ENCODE peak calls at places on chromosomes 6 and 20, in nine cellular contexts. B is cardiac muscle cell, U is D721Med, T is RWPE1, V is endothelial cell, P is fibroblast of lung, M is HFF-Myc, A is sigmoid colon, N is bronchial epithelial cell. Q is an unnamed sample.

GRCh38 chr20:9949563-9949962 is 85.2 kb upstream of the ANKEF1 start:
- DNase-seq in B (peak), U (no peak), T (no peak), V (no peak), P (peak), M (no peak), A (no peak), N (no peak), Q (no peak)

GRCh38 chr6:56024931-56025330 is 149.5 kb upstream of the BMP5 start:
- DNase-seq in B (no peak), U (no peak), T (no peak), V (no peak), P (no peak), M (no peak), A (no peak), N (peak), Q (no peak)

GRCh38 chr20:11159728-11160127 is 485.9 kb upstream of the JAG1 start:
- DNase-seq in B (peak), U (no peak), T (no peak), V (no peak), P (peak), M (no peak), A (peak), N (no peak), Q (peak)

GRCh38 chr6:4658486-4658885 is 117.7 kb upstream of the CDYL start:
- DNase-seq in B (no peak), U (no peak), T (no peak), V (no peak), P (no peak), M (no peak), A (no peak), N (no peak), Q (no peak)

GRCh38 chr6:170038717-170039116 is 252.2 kb downstream of the DLL1 start:
- DNase-seq in B (no peak), U (no peak), T (no peak), V (no peak), P (no peak), M (no peak), A (peak), N (no peak), Q (no peak)

GRCh38 chr6:104940881-104941693 is 15.8 kb upstream of the LIN28B start:
- DNase-seq in B (peak), U (no peak), T (peak), V (peak), P (peak), M (no peak), A (no peak), N (peak), Q (no peak)

GRCh38 chr6:148027201-148027600 is 315.4 kb upstream of the SASH1 start:
- DNase-seq in B (no peak), U (no peak), T (no peak), V (no peak), P (no peak), M (no peak), A (no peak), N (peak), Q (no peak)

GRCh38 chr6:121856296-121856695 is 420.9 kb downstream of the GJA1 start:
- DNase-seq in B (peak), U (no peak), T (no peak), V (no peak), P (peak), M (no peak), A (no peak), N (no peak), Q (peak)

GRCh38 chr6:116016846-116017545 is 43.7 kb downstream of the FRK start:
- DNase-seq in B (peak), U (no peak), T (no peak), V (no peak), P (no peak), M (no peak), A (no peak), N (no peak), Q (no peak)

GRCh38 chr20:13147071-13147961 is 73.8 kb upstream of the ISM1 start:
- DNase-seq in B (no peak), U (no peak), T (no peak), V (no peak), P (no peak), M (no peak), A (no peak), N (no peak), Q (no peak)

GRCh38 chr20:45346291-45346718 is 1.9 kb downstream of the SDC4 start:
- DNase-seq in B (no peak), U (no peak), T (peak), V (no peak), P (no peak), M (no peak), A (no peak), N (no peak), Q (no peak)

GRCh38 chr6:129501401-129502051 is 208.5 kb downstream of the ARHGAP18 start:
- DNase-seq in B (peak), U (no peak), T (peak), V (no peak), P (peak), M (peak), A (peak), N (peak), Q (peak)

DNA sequence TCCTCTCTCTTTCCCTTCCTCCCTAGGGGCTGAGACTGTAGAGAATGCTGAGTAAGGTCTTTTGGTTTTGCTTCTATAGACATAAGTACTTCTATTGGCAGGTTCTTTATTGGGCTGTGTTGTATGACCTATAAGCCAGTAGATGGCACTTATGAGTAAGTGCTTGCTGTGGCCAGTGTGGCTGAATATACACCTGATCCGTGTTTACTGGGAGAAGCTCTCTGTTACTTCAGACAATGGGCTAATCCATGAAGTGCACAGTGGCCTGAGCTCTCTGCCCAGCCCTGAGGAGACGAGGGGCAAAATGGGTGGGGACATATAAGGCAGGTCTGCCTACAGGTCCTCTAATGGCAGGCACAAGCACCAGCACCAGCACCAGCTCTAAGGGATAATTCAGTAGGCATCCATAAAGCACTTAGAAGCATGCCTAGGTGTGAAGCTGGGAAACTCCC is 610.3 kb downstream of the RNF144B start:
- DNase-seq in B (peak), U (no peak), T (peak), V (no peak), P (peak), M (peak), A (no peak), N (peak), Q (no peak)
- TF ChIP-seq CTCF in B (peak), U (peak), T (peak), V (peak), P (peak), M (peak), A (peak), N (peak), Q (peak)

GRCh38 chr20:54197621-54198604 is 10.0 kb upstream of the PFDN4 start:
- DNase-seq in B (peak), U (no peak), T (peak), V (no peak), P (peak), M (peak), A (no peak), N (peak), Q (peak)
- TF ChIP-seq CTCF in B (peak), U (peak), T (peak), V (no peak), P (peak), M (peak), A (no peak), N (peak), Q (peak)

GRCh38 chr6:106688177-106688951 is 59.0 kb downstream of the QRSL1 start:
- DNase-seq in B (no peak), U (no peak), T (no peak), V (no peak), P (no peak), M (no peak), A (no peak), N (no peak), Q (no peak)
- TF ChIP-seq CTCF in B (no peak), U (no peak), T (no peak), V (no peak), P (no peak), M (no peak), A (no peak), N (peak), Q (no peak)

GRCh38 chr6:93048381-93048780 is 371.0 kb downstream of the EPHA7 start:
- DNase-seq in B (no peak), U (no peak), T (no peak), V (no peak), P (no peak), M (no peak), A (no peak), N (no peak), Q (no peak)

DNA sequence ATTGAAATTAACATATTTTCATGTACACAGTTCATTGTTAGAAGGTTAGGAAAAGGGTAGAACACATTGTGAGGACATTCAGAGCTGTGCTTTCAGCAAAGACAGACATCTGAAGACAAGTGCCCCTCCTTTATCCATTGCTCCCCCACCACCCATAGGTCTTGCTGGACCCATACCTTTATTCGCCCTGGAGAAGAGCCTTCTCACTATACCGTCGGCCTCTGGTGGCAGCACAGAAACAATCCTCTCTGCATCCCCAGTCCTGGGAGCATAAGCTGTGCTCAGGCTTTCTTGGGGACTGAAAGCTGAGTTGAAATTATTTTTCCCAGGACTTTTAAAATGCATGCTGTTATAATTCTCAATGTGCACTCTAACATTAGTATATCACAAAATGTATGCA is 372.3 kb downstream of the EPHA7 start:
- DNase-seq in B (no peak), U (no peak), T (no peak), V (no peak), P (no peak), M (no peak), A (no peak), N (no peak), Q (no peak)
- TF ChIP-seq CTCF in B (no peak), U (no peak), T (no peak), V (no peak), P (no peak), M (no peak), A (no peak), N (no peak), Q (no peak)

DNA sequence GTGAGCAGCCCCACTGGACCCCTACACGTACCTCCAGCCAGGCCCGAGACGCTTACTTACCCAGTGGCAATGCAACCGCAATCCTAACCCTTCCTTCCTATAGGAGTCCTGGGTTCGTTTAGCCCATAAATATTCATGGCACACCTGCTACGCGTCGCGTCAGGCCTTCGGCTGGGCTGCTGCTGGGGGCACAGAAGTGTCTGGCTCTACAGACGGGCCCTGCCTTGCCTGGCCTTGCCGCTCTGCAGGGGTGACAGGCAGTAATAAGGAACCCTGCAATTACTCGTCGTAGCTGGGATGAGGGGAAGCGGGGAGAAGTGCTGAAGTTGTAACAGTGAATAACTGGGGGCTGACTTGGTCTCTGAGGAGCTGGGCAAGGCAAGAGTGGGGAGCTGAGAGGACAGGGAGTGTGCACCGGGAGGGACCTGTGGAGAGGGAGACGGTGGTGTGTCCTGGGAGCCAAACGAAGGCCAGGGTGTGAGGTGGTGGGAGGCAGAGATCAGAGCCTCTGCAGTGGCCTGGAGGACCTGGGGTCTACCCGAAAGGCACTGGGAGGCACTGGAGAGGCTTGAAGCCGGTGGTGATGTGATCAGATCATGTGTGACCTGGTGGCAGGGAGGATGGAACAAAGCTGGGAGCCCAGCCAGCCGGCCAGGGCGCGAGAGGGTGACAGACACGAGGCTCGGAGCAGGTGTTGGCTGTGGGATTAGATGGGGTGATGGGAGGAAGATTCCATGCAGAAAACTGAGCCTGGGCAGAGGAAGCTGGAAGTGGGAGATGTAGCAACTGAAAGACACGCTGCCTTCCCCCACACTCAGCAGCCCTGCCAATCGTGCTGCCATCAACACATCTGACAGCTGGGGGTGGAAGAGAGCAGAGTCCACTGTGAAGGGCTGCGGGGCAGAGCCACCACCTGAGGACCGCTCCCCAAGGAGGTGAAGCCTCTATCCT is 36.4 kb downstream of the PSMG4 start:
- DNase-seq in B (no peak), U (no peak), T (no peak), V (no peak), P (no peak), M (no peak), A (peak), N (no peak), Q (no peak)
- TF ChIP-seq CTCF in B (no peak), U (peak), T (no peak), V (no peak), P (no peak), M (no peak), A (no peak), N (no peak), Q (no peak)

GRCh38 chr6:21596379-21597242 is 3.1 kb downstream of the SOX4 start:
- DNase-seq in B (peak), U (no peak), T (peak), V (peak), P (peak), M (no peak), A (peak), N (peak), Q (no peak)

GRCh38 chr6:21598662-21599061 is 5.1 kb downstream of the SOX4 start:
- DNase-seq in B (peak), U (no peak), T (no peak), V (no peak), P (peak), M (no peak), A (no peak), N (no peak), Q (no peak)

GRCh38 chr6:21597706-21598273 is 4.2 kb downstream of the SOX4 start:
- DNase-seq in B (peak), U (no peak), T (peak), V (no peak), P (no peak), M (no peak), A (no peak), N (no peak), Q (no peak)

GRCh38 chr6:21595951-21596378 is 2.4 kb downstream of the SOX4 start:
- DNase-seq in B (no peak), U (no peak), T (peak), V (peak), P (no peak), M (no peak), A (no peak), N (no peak), Q (no peak)

GRCh38 chr6:21597243-21597682 is 3.7 kb downstream of the SOX4 start:
- DNase-seq in B (no peak), U (no peak), T (no peak), V (no peak), P (no peak), M (no peak), A (no peak), N (no peak), Q (no peak)
- TF ChIP-seq CTCF in B (no peak), U (no peak), T (no peak), V (no peak), P (no peak), M (no peak), A (no peak), N (no peak), Q (no peak)

DNA sequence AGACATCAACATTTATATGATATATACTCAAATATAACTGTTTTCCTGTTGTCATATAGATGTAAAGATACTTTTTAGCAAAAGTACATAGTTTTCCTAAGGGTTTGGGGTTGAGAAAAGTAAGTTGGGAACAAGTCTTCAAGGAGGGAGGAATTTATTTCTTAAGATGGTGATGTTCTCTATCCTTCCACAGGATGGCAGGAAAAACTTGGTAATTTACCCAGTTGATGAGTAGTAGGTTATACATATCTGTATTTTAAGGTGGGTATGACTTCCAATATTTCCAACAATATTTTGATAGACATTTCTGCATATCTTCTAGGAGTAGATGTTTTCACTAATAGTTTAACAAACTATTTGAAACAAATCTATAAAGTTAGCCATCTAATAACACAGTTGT is 254.4 kb downstream of the RIMS1 start:
- DNase-seq in B (peak), U (no peak), T (peak), V (no peak), P (no peak), M (no peak), A (no peak), N (peak), Q (no peak)
- TF ChIP-seq CTCF in B (no peak), U (peak), T (no peak), V (no peak), P (no peak), M (no peak), A (no peak), N (no peak), Q (no peak)

GRCh38 chr6:119974430-119975159 is 625.0 kb upstream of the MAN1A1 start:
- DNase-seq in B (no peak), U (no peak), T (no peak), V (no peak), P (no peak), M (no peak), A (no peak), N (no peak), Q (no peak)

GRCh38 chr6:119980802-119981201 is 631.2 kb upstream of the MAN1A1 start:
- DNase-seq in B (no peak), U (no peak), T (no peak), V (no peak), P (no peak), M (no peak), A (no peak), N (no peak), Q (no peak)

GRCh38 chr6:119979862-119980261 is 630.3 kb upstream of the MAN1A1 start:
- DNase-seq in B (peak), U (no peak), T (no peak), V (no peak), P (no peak), M (no peak), A (no peak), N (peak), Q (no peak)

DNA sequence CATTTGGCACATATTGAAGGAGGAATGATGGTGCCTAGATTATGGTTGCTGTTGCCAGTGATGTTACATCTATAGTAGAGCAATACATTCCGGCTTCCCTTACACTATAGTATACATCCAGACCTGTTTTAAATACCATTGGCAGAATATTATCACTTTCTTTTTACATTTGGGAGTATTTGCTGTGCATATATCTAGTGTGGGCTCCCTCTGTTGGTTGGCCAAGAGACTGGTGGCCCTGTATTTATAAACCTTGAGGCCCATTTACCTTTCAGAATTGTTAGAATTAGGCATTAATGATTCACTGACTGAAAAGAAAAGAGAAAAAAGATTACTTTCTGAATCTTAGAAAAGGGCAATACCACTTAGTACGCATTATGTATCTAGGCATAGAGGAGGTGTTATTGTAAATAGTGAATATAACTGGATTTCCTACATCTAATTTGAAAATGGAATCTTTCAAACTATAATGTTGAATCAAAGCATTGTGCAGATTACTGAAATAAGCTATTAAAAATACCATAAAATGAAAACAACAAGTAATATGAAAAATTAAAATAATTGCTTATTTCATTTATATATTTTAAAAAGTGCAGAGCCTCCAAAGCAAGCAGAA is 628.8 kb upstream of the MAN1A1 start:
- DNase-seq in B (peak), U (no peak), T (peak), V (peak), P (peak), M (no peak), A (no peak), N (peak), Q (no peak)
- TF ChIP-seq CTCF in B (peak), U (peak), T (peak), V (peak), P (peak), M (peak), A (peak), N (peak), Q (peak)

DNA sequence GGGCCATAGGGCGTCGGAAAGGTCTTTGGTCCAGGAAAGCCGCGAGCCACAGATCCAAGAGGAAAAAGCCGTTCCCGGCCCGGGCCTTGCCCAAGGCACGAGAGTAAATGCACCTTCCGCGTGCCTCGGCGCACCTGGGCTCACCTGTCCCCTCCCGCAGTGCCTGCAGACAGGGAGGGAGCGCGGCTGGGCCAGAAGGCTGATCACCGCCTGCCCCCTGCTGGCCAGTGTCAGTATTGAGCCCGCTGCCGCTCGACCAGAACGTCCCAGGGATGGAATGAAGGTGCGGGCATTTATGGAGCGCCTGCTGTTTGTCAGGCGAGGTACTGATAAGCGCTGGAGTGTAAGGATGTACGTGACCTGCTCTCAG is 679 bp upstream of the LPIN3 start:
- DNase-seq in B (peak), U (no peak), T (peak), V (peak), P (peak), M (peak), A (peak), N (peak), Q (no peak)
- TF ChIP-seq CTCF in B (peak), U (peak), T (peak), V (peak), P (peak), M (peak), A (peak), N (peak), Q (peak)

Q was measured in AG04449.